ENCODE peak calls at places on chromosomes 6 and 20, in eight cellular contexts. Y is body of pancreas, E is GM19239, P is naive B cell, R is NCI-H774, D is brain pericyte, H is NCI-H1105 treated with DMSO at 0.1 percent for 48 hours, U is HTR-8/SVneo. X is an unnamed sample.

GRCh38 chr6:110352603-110353303 is 5.4 kb downstream of the METTL24 start:
- DNase-seq in Y (no peak), E (no peak), P (no peak), R (no peak), D (no peak), H (no peak), U (no peak), X (peak)

GRCh38 chr6:16767765-16768514 is 6.7 kb upstream of the ATXN1 start:
- DNase-seq in Y (no peak), E (no peak), P (no peak), R (no peak), D (no peak), H (no peak), U (no peak), X (peak)

GRCh38 chr6:36867471-36868224 is 7.0 kb downstream of the PPIL1 start:
- DNase-seq in Y (no peak), E (no peak), P (no peak), R (no peak), D (no peak), H (no peak), U (no peak), X (no peak)

GRCh38 chr6:43935921-43936320 is 165.9 kb downstream of the VEGFA start:
- DNase-seq in Y (no peak), E (no peak), P (no peak), R (no peak), D (no peak), H (no peak), U (no peak), X (no peak)

GRCh38 chr6:26022166-26022510 is 59.5 kb downstream of the TRIM38 start:
- DNase-seq in Y (peak), E (no peak), P (no peak), R (peak), D (peak), H (peak), U (no peak), X (peak)

GRCh38 chr20:19628570-19629134 is 129.4 kb upstream of the RIN2 start:
- DNase-seq in Y (peak), E (peak), P (peak), R (peak), D (no peak), H (peak), U (peak), X (peak)

GRCh38 chr20:36929290-36929689 is 22.2 kb downstream of the SAMHD1 start:
- DNase-seq in Y (no peak), E (no peak), P (no peak), R (no peak), D (no peak), H (no peak), U (no peak), X (no peak)

GRCh38 chr6:131909408-131910218 is 41.6 kb downstream of the CCN2 start:
- DNase-seq in Y (peak), E (peak), P (peak), R (peak), D (peak), H (peak), U (peak), X (peak)

GRCh38 chr20:44586986-44587980 is 4.9 kb downstream of the PKIG start:
- DNase-seq in Y (no peak), E (no peak), P (peak), R (no peak), D (no peak), H (peak), U (no peak), X (no peak)

GRCh38 chr6:106975699-106976032 is 1.1 kb upstream of the CD24 start:
- DNase-seq in Y (no peak), E (no peak), P (no peak), R (peak), D (no peak), H (no peak), U (no peak), X (peak)

GRCh38 chr6:102885165-102885564 is 1491.7 kb downstream of the GRIK2 start:
- DNase-seq in Y (no peak), E (no peak), P (no peak), R (no peak), D (no peak), H (no peak), U (no peak), X (no peak)

GRCh38 chr6:2166717-2167116 is 78.7 kb downstream of the GMDS start:
- DNase-seq in Y (peak), E (no peak), P (no peak), R (no peak), D (no peak), H (no peak), U (no peak), X (no peak)

GRCh38 chr6:144285798-144286502 is 815 bp downstream of the UTRN start:
- DNase-seq in Y (peak), E (peak), P (peak), R (peak), D (no peak), H (peak), U (peak), X (peak)

GRCh38 chr6:134432036-134432435 is 114.1 kb upstream of the SGK1 start:
- DNase-seq in Y (no peak), E (no peak), P (no peak), R (no peak), D (no peak), H (no peak), U (no peak), X (no peak)

GRCh38 chr6:39814236-39814635 is 22.1 kb downstream of the DAAM2 start:
- DNase-seq in Y (no peak), E (no peak), P (no peak), R (no peak), D (no peak), H (no peak), U (no peak), X (no peak)

GRCh38 chr6:108781419-108782110 is 66.7 kb upstream of the ARMC2 start:
- DNase-seq in Y (no peak), E (no peak), P (no peak), R (no peak), D (no peak), H (no peak), U (no peak), X (peak)

GRCh38 chr20:3231116-3231515 is 7.9 kb downstream of the SLC4A11 start:
- DNase-seq in Y (no peak), E (no peak), P (no peak), R (no peak), D (no peak), H (no peak), U (no peak), X (no peak)

GRCh38 chr6:106702451-106703110 is 73.2 kb downstream of the QRSL1 start:
- DNase-seq in Y (peak), E (peak), P (peak), R (peak), D (no peak), H (peak), U (no peak), X (no peak)

GRCh38 chr6:26157150-26157837 is 70.1 kb downstream of the HFE start:
- DNase-seq in Y (peak), E (no peak), P (peak), R (peak), D (no peak), H (peak), U (peak), X (peak)

GRCh38 chr6:13803581-13803980 is 10.8 kb downstream of the MCUR1 start:
- DNase-seq in Y (no peak), E (no peak), P (no peak), R (no peak), D (no peak), H (no peak), U (no peak), X (peak)

GRCh38 chr20:44748005-44748370 is 2.3 kb downstream of the KCNK15 start:
- DNase-seq in Y (no peak), E (no peak), P (no peak), R (no peak), D (no peak), H (peak), U (no peak), X (no peak)

GRCh38 chr6:42059743-42060142 is 9.4 kb downstream of the TAF8 start:
- DNase-seq in Y (no peak), E (no peak), P (no peak), R (no peak), D (no peak), H (no peak), U (no peak), X (no peak)

GRCh38 chr6:34476462-34476861 is 10.6 kb downstream of the PACSIN1 start:
- DNase-seq in Y (no peak), E (no peak), P (no peak), R (no peak), D (no peak), H (no peak), U (no peak), X (no peak)

GRCh38 chr6:21327326-21328140 is 266.0 kb upstream of the SOX4 start:
- DNase-seq in Y (no peak), E (no peak), P (no peak), R (peak), D (no peak), H (no peak), U (no peak), X (no peak)

GRCh38 chr20:34472246-34472925 is 43.8 kb upstream of the DYNLRB1 start:
- DNase-seq in Y (no peak), E (no peak), P (no peak), R (no peak), D (peak), H (no peak), U (peak), X (peak)

GRCh38 chr6:87706187-87706966 is 4.3 kb upstream of the AKIRIN2 start:
- DNase-seq in Y (no peak), E (no peak), P (no peak), R (no peak), D (no peak), H (no peak), U (no peak), X (peak)

GRCh38 chr6:154352898-154353585 is 3.6 kb downstream of the IPCEF1 start:
- DNase-seq in Y (no peak), E (peak), P (peak), R (no peak), D (no peak), H (no peak), U (no peak), X (no peak)

GRCh38 chr6:147345902-147346301 is 141.7 kb downstream of the STXBP5 start:
- DNase-seq in Y (no peak), E (no peak), P (no peak), R (no peak), D (no peak), H (no peak), U (no peak), X (no peak)

GRCh38 chr6:15675537-15676170 is 12.8 kb upstream of the DTNBP1 start:
- DNase-seq in Y (no peak), E (no peak), P (no peak), R (no peak), D (no peak), H (no peak), U (no peak), X (no peak)

X was measured in adipocyte.